ENCODE peak calls at places on chromosome 6, in six cellular contexts. One of them, this sample, is unnamed.
A peak's percentile ranks its signal among the peaks of the same experiment; 100 is the strongest.

GRCh38 chr6:109800771-109801170 is 109.7 kb downstream of the FIG4 start:
- DNase-seq in NCI-H2081 treated with DMSO at 0.1 percent for 48 hours: no peak
- DNase-seq in nucleus accumbens: no peak
- DNase-seq in ovary: no peak
- DNase-seq in skeletal muscle cell: no peak
- DNase-seq in astrocyte of the spinal cord: no peak
- DNase-seq in this sample: no peak

GRCh38 chr6:52697903-52698302 is 27.0 kb downstream of the TMEM14A start:
- DNase-seq in nucleus accumbens: no peak
- DNase-seq in skeletal muscle cell: no peak
- DNase-seq in ovary: no peak
- DNase-seq in NCI-H2081 treated with DMSO at 0.1 percent for 48 hours: no peak
- DNase-seq in astrocyte of the spinal cord: no peak
- DNase-seq in this sample: no peak

GRCh38 chr6:46284472-46284871 is 113.7 kb upstream of the ENPP5 start:
- DNase-seq in skeletal muscle cell: no peak
- DNase-seq in nucleus accumbens: no peak
- DNase-seq in ovary: no peak
- DNase-seq in astrocyte of the spinal cord: no peak
- DNase-seq in NCI-H2081 treated with DMSO at 0.1 percent for 48 hours: no peak
- DNase-seq in this sample: no peak

GRCh38 chr6:134101479-134101878 is 49.1 kb upstream of the SLC2A12 start:
- DNase-seq in nucleus accumbens: no peak
- DNase-seq in NCI-H2081 treated with DMSO at 0.1 percent for 48 hours: no peak
- DNase-seq in skeletal muscle cell: no peak
- DNase-seq in ovary: no peak
- DNase-seq in astrocyte of the spinal cord: no peak
- DNase-seq in this sample: no peak

GRCh38 chr6:35590622-35591066 is 77.9 kb upstream of the TULP1 start:
- DNase-seq in ovary: peak; percentile 82
- DNase-seq in skeletal muscle cell: no peak
- DNase-seq in NCI-H2081 treated with DMSO at 0.1 percent for 48 hours: no peak
- DNase-seq in nucleus accumbens: peak; percentile 19
- DNase-seq in astrocyte of the spinal cord: peak; percentile 50
- DNase-seq in this sample: no peak

GRCh38 chr6:43812850-43813584 is 43.0 kb downstream of the VEGFA start:
- DNase-seq in NCI-H2081 treated with DMSO at 0.1 percent for 48 hours: no peak
- DNase-seq in astrocyte of the spinal cord: no peak
- DNase-seq in ovary: no peak
- DNase-seq in skeletal muscle cell: no peak
- DNase-seq in nucleus accumbens: no peak
- DNase-seq in this sample: no peak

GRCh38 chr6:80211295-80211694 is 104.8 kb downstream of the BCKDHB start:
- DNase-seq in ovary: no peak
- DNase-seq in NCI-H2081 treated with DMSO at 0.1 percent for 48 hours: no peak
- DNase-seq in nucleus accumbens: no peak
- DNase-seq in skeletal muscle cell: no peak
- DNase-seq in astrocyte of the spinal cord: no peak
- DNase-seq in this sample: no peak

GRCh38 chr6:3345836-3346235 is 87.1 kb downstream of the PSMG4 start:
- DNase-seq in NCI-H2081 treated with DMSO at 0.1 percent for 48 hours: no peak
- DNase-seq in ovary: no peak
- DNase-seq in astrocyte of the spinal cord: no peak
- DNase-seq in skeletal muscle cell: no peak
- DNase-seq in nucleus accumbens: no peak
- DNase-seq in this sample: no peak

GRCh38 chr6:140806431-140806830 is 1326.3 kb upstream of the GJE1 start:
- DNase-seq in NCI-H2081 treated with DMSO at 0.1 percent for 48 hours: no peak
- DNase-seq in nucleus accumbens: no peak
- DNase-seq in astrocyte of the spinal cord: no peak
- DNase-seq in skeletal muscle cell: no peak
- DNase-seq in ovary: no peak
- DNase-seq in this sample: no peak

GRCh38 chr6:136764522-136764993 is 27.7 kb downstream of the MAP3K5 start:
- DNase-seq in ovary: no peak
- DNase-seq in astrocyte of the spinal cord: no peak
- DNase-seq in nucleus accumbens: no peak
- DNase-seq in NCI-H2081 treated with DMSO at 0.1 percent for 48 hours: no peak
- DNase-seq in skeletal muscle cell: no peak
- DNase-seq in this sample: no peak

GRCh38 chr6:126873351-126873750 is 245.1 kb upstream of the RSPO3 start:
- DNase-seq in astrocyte of the spinal cord: peak; percentile 8
- DNase-seq in NCI-H2081 treated with DMSO at 0.1 percent for 48 hours: no peak
- DNase-seq in skeletal muscle cell: no peak
- DNase-seq in nucleus accumbens: no peak
- DNase-seq in ovary: no peak
- DNase-seq in this sample: no peak

GRCh38 chr6:35083507-35083906 is 57.6 kb downstream of the TCP11 start:
- DNase-seq in skeletal muscle cell: no peak
- DNase-seq in astrocyte of the spinal cord: no peak
- DNase-seq in nucleus accumbens: no peak
- DNase-seq in ovary: peak; percentile 25
- DNase-seq in NCI-H2081 treated with DMSO at 0.1 percent for 48 hours: no peak
- DNase-seq in this sample: no peak

GRCh38 chr6:135812085-135812526 is 39.4 kb upstream of the PDE7B start:
- DNase-seq in nucleus accumbens: no peak
- DNase-seq in NCI-H2081 treated with DMSO at 0.1 percent for 48 hours: no peak
- DNase-seq in astrocyte of the spinal cord: peak; percentile 22
- DNase-seq in skeletal muscle cell: peak; percentile 36
- DNase-seq in ovary: no peak
- DNase-seq in this sample: no peak

GRCh38 chr6:121503633-121504032 is 68.2 kb downstream of the GJA1 start:
- DNase-seq in ovary: no peak
- DNase-seq in NCI-H2081 treated with DMSO at 0.1 percent for 48 hours: no peak
- DNase-seq in nucleus accumbens: no peak
- DNase-seq in astrocyte of the spinal cord: peak; percentile 57
- DNase-seq in skeletal muscle cell: peak; percentile 40
- DNase-seq in this sample: no peak

GRCh38 chr6:30880563-30881252 is 3.6 kb upstream of the DDR1 start:
- DNase-seq in ovary: no peak
- DNase-seq in nucleus accumbens: peak; percentile 73
- DNase-seq in NCI-H2081 treated with DMSO at 0.1 percent for 48 hours: no peak
- DNase-seq in skeletal muscle cell: no peak
- DNase-seq in astrocyte of the spinal cord: no peak
- DNase-seq in this sample: no peak

GRCh38 chr6:3457710-3458605 is 1.1 kb upstream of the SLC22A23 start:
- DNase-seq in skeletal muscle cell: no peak
- DNase-seq in astrocyte of the spinal cord: peak; percentile 29
- DNase-seq in ovary: peak; percentile 41
- DNase-seq in NCI-H2081 treated with DMSO at 0.1 percent for 48 hours: peak; percentile 42
- DNase-seq in nucleus accumbens: peak; percentile 51
- DNase-seq in this sample: peak; percentile 34

GRCh38 chr6:170254315-170255213 is 36.3 kb downstream of the DLL1 start:
- DNase-seq in astrocyte of the spinal cord: no peak
- DNase-seq in skeletal muscle cell: no peak
- DNase-seq in ovary: no peak
- DNase-seq in nucleus accumbens: no peak
- DNase-seq in NCI-H2081 treated with DMSO at 0.1 percent for 48 hours: no peak
- DNase-seq in this sample: no peak

GRCh38 chr6:150395388-150396009 is 26.7 kb downstream of the IYD start:
- DNase-seq in astrocyte of the spinal cord: peak; percentile 55
- DNase-seq in skeletal muscle cell: no peak
- DNase-seq in ovary: peak; percentile 49
- DNase-seq in NCI-H2081 treated with DMSO at 0.1 percent for 48 hours: no peak
- DNase-seq in nucleus accumbens: peak; percentile 40
- DNase-seq in this sample: no peak

GRCh38 chr6:83767033-83767432 is 58.1 kb upstream of the SNAP91 start:
- DNase-seq in skeletal muscle cell: no peak
- DNase-seq in astrocyte of the spinal cord: no peak
- DNase-seq in ovary: no peak
- DNase-seq in NCI-H2081 treated with DMSO at 0.1 percent for 48 hours: no peak
- DNase-seq in nucleus accumbens: no peak
- DNase-seq in this sample: no peak

GRCh38 chr6:24997186-24997585 is 61.4 kb upstream of the RIPOR2 start:
- DNase-seq in skeletal muscle cell: no peak
- DNase-seq in NCI-H2081 treated with DMSO at 0.1 percent for 48 hours: no peak
- DNase-seq in astrocyte of the spinal cord: no peak
- DNase-seq in nucleus accumbens: no peak
- DNase-seq in ovary: no peak
- DNase-seq in this sample: no peak

GRCh38 chr6:140857734-140858380 is 1274.9 kb upstream of the GJE1 start:
- DNase-seq in nucleus accumbens: no peak
- DNase-seq in astrocyte of the spinal cord: peak; percentile 93
- DNase-seq in ovary: no peak
- DNase-seq in skeletal muscle cell: peak; percentile 94
- DNase-seq in NCI-H2081 treated with DMSO at 0.1 percent for 48 hours: no peak
- DNase-seq in this sample: peak; percentile 18

GRCh38 chr6:4672772-4673171 is 103.4 kb upstream of the CDYL start:
- DNase-seq in ovary: no peak
- DNase-seq in skeletal muscle cell: no peak
- DNase-seq in NCI-H2081 treated with DMSO at 0.1 percent for 48 hours: no peak
- DNase-seq in astrocyte of the spinal cord: no peak
- DNase-seq in nucleus accumbens: no peak
- DNase-seq in this sample: no peak

GRCh38 chr6:29552512-29553051 is 7.0 kb downstream of the UBD start:
- DNase-seq in NCI-H2081 treated with DMSO at 0.1 percent for 48 hours: no peak
- DNase-seq in ovary: no peak
- DNase-seq in skeletal muscle cell: peak; percentile 27
- DNase-seq in astrocyte of the spinal cord: peak; percentile 61
- DNase-seq in nucleus accumbens: no peak
- DNase-seq in this sample: no peak

GRCh38 chr6:113428702-113429101 is 428.4 kb upstream of the MARCKS start:
- DNase-seq in skeletal muscle cell: no peak
- DNase-seq in astrocyte of the spinal cord: no peak
- DNase-seq in nucleus accumbens: no peak
- DNase-seq in NCI-H2081 treated with DMSO at 0.1 percent for 48 hours: no peak
- DNase-seq in ovary: no peak
- DNase-seq in this sample: no peak

GRCh38 chr6:170231496-170232185 is 59.2 kb downstream of the DLL1 start:
- DNase-seq in ovary: no peak
- DNase-seq in skeletal muscle cell: no peak
- DNase-seq in NCI-H2081 treated with DMSO at 0.1 percent for 48 hours: no peak
- DNase-seq in nucleus accumbens: no peak
- DNase-seq in astrocyte of the spinal cord: no peak
- DNase-seq in this sample: no peak

GRCh38 chr6:116624036-116624805 is 7.9 kb downstream of the RSPH4A start:
- DNase-seq in astrocyte of the spinal cord: no peak
- DNase-seq in NCI-H2081 treated with DMSO at 0.1 percent for 48 hours: no peak
- DNase-seq in nucleus accumbens: no peak
- DNase-seq in ovary: no peak
- DNase-seq in skeletal muscle cell: no peak
- DNase-seq in this sample: no peak

GRCh38 chr6:41626917-41627316 is 11.4 kb upstream of the MDFI start:
- DNase-seq in NCI-H2081 treated with DMSO at 0.1 percent for 48 hours: no peak
- DNase-seq in ovary: no peak
- DNase-seq in skeletal muscle cell: no peak
- DNase-seq in nucleus accumbens: no peak
- DNase-seq in astrocyte of the spinal cord: no peak
- DNase-seq in this sample: peak; percentile 66

GRCh38 chr6:80250391-80250997 is 144.0 kb downstream of the BCKDHB start:
- DNase-seq in nucleus accumbens: no peak
- DNase-seq in astrocyte of the spinal cord: no peak
- DNase-seq in NCI-H2081 treated with DMSO at 0.1 percent for 48 hours: no peak
- DNase-seq in ovary: no peak
- DNase-seq in skeletal muscle cell: no peak
- DNase-seq in this sample: no peak

GRCh38 chr6:4581468-4582420 is 194.5 kb upstream of the CDYL start:
- DNase-seq in astrocyte of the spinal cord: peak; percentile 90
- DNase-seq in ovary: no peak
- DNase-seq in skeletal muscle cell: peak; percentile 83
- DNase-seq in NCI-H2081 treated with DMSO at 0.1 percent for 48 hours: no peak
- DNase-seq in nucleus accumbens: no peak
- DNase-seq in this sample: no peak

GRCh38 chr6:129007819-129008218 is 124.9 kb downstream of the LAMA2 start:
- DNase-seq in astrocyte of the spinal cord: no peak
- DNase-seq in nucleus accumbens: no peak
- DNase-seq in ovary: no peak
- DNase-seq in skeletal muscle cell: no peak
- DNase-seq in NCI-H2081 treated with DMSO at 0.1 percent for 48 hours: no peak
- DNase-seq in this sample: no peak

GRCh38 chr6:52416629-52417151 is 3.5 kb upstream of the EFHC1 start:
- DNase-seq in NCI-H2081 treated with DMSO at 0.1 percent for 48 hours: peak; percentile 8
- DNase-seq in nucleus accumbens: no peak
- DNase-seq in skeletal muscle cell: no peak
- DNase-seq in astrocyte of the spinal cord: peak; percentile 71
- DNase-seq in ovary: no peak
- DNase-seq in this sample: no peak

GRCh38 chr6:26534681-26535465 is 3.3 kb upstream of the HMGN4 start:
- DNase-seq in NCI-H2081 treated with DMSO at 0.1 percent for 48 hours: no peak
- DNase-seq in nucleus accumbens: no peak
- DNase-seq in astrocyte of the spinal cord: no peak
- DNase-seq in ovary: no peak
- DNase-seq in skeletal muscle cell: no peak
- DNase-seq in this sample: no peak

GRCh38 chr6:12436224-12436623 is 146.1 kb downstream of the EDN1 start:
- DNase-seq in astrocyte of the spinal cord: no peak
- DNase-seq in NCI-H2081 treated with DMSO at 0.1 percent for 48 hours: no peak
- DNase-seq in ovary: no peak
- DNase-seq in nucleus accumbens: no peak
- DNase-seq in skeletal muscle cell: no peak
- DNase-seq in this sample: no peak

GRCh38 chr6:134477991-134478635 is 160.2 kb upstream of the SGK1 start:
- DNase-seq in skeletal muscle cell: peak; percentile 41
- DNase-seq in NCI-H2081 treated with DMSO at 0.1 percent for 48 hours: no peak
- DNase-seq in nucleus accumbens: no peak
- DNase-seq in astrocyte of the spinal cord: peak; percentile 66
- DNase-seq in ovary: no peak
- DNase-seq in this sample: no peak

GRCh38 chr6:444653-445275 is 53.2 kb downstream of the IRF4 start:
- DNase-seq in nucleus accumbens: no peak
- DNase-seq in astrocyte of the spinal cord: no peak
- DNase-seq in skeletal muscle cell: no peak
- DNase-seq in ovary: no peak
- DNase-seq in NCI-H2081 treated with DMSO at 0.1 percent for 48 hours: no peak
- DNase-seq in this sample: no peak

GRCh38 chr6:46491789-46492547 is 719 bp upstream of the RCAN2 start:
- DNase-seq in ovary: peak; percentile 74
- DNase-seq in skeletal muscle cell: no peak
- DNase-seq in nucleus accumbens: peak; percentile 84
- DNase-seq in NCI-H2081 treated with DMSO at 0.1 percent for 48 hours: no peak
- DNase-seq in astrocyte of the spinal cord: no peak
- DNase-seq in this sample: no peak

GRCh38 chr6:166514196-166514595 is 72.3 kb downstream of the RAMACL start:
- DNase-seq in skeletal muscle cell: no peak
- DNase-seq in nucleus accumbens: no peak
- DNase-seq in NCI-H2081 treated with DMSO at 0.1 percent for 48 hours: no peak
- DNase-seq in astrocyte of the spinal cord: no peak
- DNase-seq in ovary: no peak
- DNase-seq in this sample: no peak